ENCODE peak calls at places on chromosomes 11 and 22, in nine cellular contexts. T is heart right ventricle, H is IMR-90, Y is ovary, V is ascending aorta, W is colonic mucosa, D is stomach, C is HCT116, O is thyroid gland. L is an unnamed sample.

GRCh38 chr11:27977031-27977430 is 130.9 kb downstream of the KIF18A start:
- DNase-seq in Y (no peak), V (no peak), O (no peak), H (peak; percentile 17), C (peak; percentile 45), D (no peak), W (no peak), T (no peak), L (no peak)

GRCh38 chr11:73982595-73982989 is at the start of gene UCP2:
- DNase-seq in T (peak; percentile 89), D (peak; percentile 91), H (peak; percentile 73), V (peak; percentile 91), W (no peak), Y (peak; percentile 71), O (peak; percentile 92), C (no peak), L (peak; percentile 26)

GRCh38 chr22:38738475-38739070 is 17.2 kb downstream of the SUN2 start:
- DNase-seq in C (no peak), O (no peak), D (no peak), T (no peak), W (no peak), V (no peak), H (no peak), Y (no peak), L (no peak)

GRCh38 chr11:115676768-115677167 is 172.6 kb upstream of the CADM1 start:
- DNase-seq in V (no peak), W (no peak), O (no peak), H (peak; percentile 81), D (no peak), T (no peak), C (no peak), Y (no peak), L (peak; percentile 56)

GRCh38 chr11:133382217-133382746 is 150.0 kb downstream of the OPCML start:
- DNase-seq in W (no peak), H (no peak), T (no peak), D (no peak), O (no peak), C (no peak), Y (no peak), V (no peak), L (no peak)

GRCh38 chr11:23991140-23991539 is 505.7 kb upstream of the LUZP2 start:
- DNase-seq in C (no peak), V (no peak), T (no peak), O (no peak), H (peak; percentile 90), D (no peak), Y (no peak), W (no peak), L (peak; percentile 73)

GRCh38 chr11:123173040-123173855 is 21.8 kb downstream of the CLMP start:
- DNase-seq in O (no peak), H (peak; percentile 100), W (no peak), T (no peak), C (no peak), V (no peak), D (no peak), Y (no peak), L (peak; percentile 97)

GRCh38 chr11:67449116-67449844 is 3.2 kb downstream of the GPR152 start:
- DNase-seq in C (no peak), O (no peak), Y (no peak), V (no peak), W (no peak), D (no peak), H (no peak), T (no peak), L (no peak)

GRCh38 chr11:99979052-99979451 is 708.0 kb upstream of the ARHGAP42 start:
- DNase-seq in O (no peak), H (no peak), Y (no peak), T (no peak), D (no peak), W (no peak), C (no peak), V (no peak), L (no peak)

GRCh38 chr11:43998308-43998707 is 49.5 kb upstream of the ACCSL start:
- DNase-seq in Y (no peak), O (no peak), T (no peak), V (no peak), H (no peak), D (no peak), C (no peak), W (no peak), L (no peak)

GRCh38 chr11:94568717-94569116 is 1.5 kb downstream of the PIWIL4 start:
- DNase-seq in D (no peak), T (no peak), C (no peak), W (no peak), Y (no peak), O (no peak), V (no peak), H (no peak), L (no peak)

GRCh38 chr11:121892131-121892681 is 223.8 kb downstream of the BLID start:
- DNase-seq in D (no peak), W (no peak), V (no peak), Y (no peak), O (no peak), T (peak; percentile 33), C (no peak), H (peak; percentile 56), L (no peak)

GRCh38 chr22:23910496-23911190 is 16.5 kb downstream of the MIF start:
- DNase-seq in H (no peak), C (no peak), Y (no peak), T (no peak), V (peak; percentile 35), O (no peak), D (no peak), W (no peak), L (no peak)
- H3K27ac ChIP-seq in H (no peak overlapping the region), C (no peak overlapping the region), Y (no peak overlapping the region), T (no peak overlapping the region), V (no peak overlapping the region), O (no peak overlapping the region), D (no peak overlapping the region), W (no peak overlapping the region), L (no peak overlapping the region)

GRCh38 chr11:117874910-117875396 is 1.5 kb downstream of the FXYD6 start:
- DNase-seq in T (no peak), Y (no peak), H (no peak), D (no peak), C (no peak), O (no peak), V (no peak), W (no peak), L (no peak)

GRCh38 chr11:117874253-117874909 is 2.1 kb downstream of the FXYD6 start:
- DNase-seq in O (no peak), H (no peak), D (no peak), V (no peak), W (no peak), Y (no peak), T (no peak), C (no peak), L (no peak)

GRCh38 chr11:117876049-117876340 is 463 bp downstream of the FXYD6 start:
- DNase-seq in H (no peak), D (no peak), V (no peak), Y (no peak), C (no peak), W (no peak), O (no peak), T (no peak), L (no peak)

GRCh38 chr11:117876341-117877119 is at the start of gene FXYD6:
- DNase-seq in H (no peak), T (peak; percentile 73), C (no peak), W (peak; percentile 52), D (no peak), V (no peak), O (peak; percentile 43), Y (peak; percentile 86), L (no peak)

GRCh38 chr11:117875397-117876048 is 935 bp downstream of the FXYD6 start:
- DNase-seq in C (no peak), W (no peak), T (no peak), O (no peak), V (no peak), H (no peak), D (no peak), Y (no peak), L (no peak)
- H3K4me3 ChIP-seq in C (no peak overlapping the region), W (peak overlapping the region; percentile 39), T (peak overlapping the region; percentile 85), O (no peak overlapping the region), V (peak overlapping the region; percentile 40), H (no peak overlapping the region), D (peak overlapping the region; percentile 58), Y (peak overlapping the region; percentile 78), L (peak overlapping the region; percentile 59)

DNA sequence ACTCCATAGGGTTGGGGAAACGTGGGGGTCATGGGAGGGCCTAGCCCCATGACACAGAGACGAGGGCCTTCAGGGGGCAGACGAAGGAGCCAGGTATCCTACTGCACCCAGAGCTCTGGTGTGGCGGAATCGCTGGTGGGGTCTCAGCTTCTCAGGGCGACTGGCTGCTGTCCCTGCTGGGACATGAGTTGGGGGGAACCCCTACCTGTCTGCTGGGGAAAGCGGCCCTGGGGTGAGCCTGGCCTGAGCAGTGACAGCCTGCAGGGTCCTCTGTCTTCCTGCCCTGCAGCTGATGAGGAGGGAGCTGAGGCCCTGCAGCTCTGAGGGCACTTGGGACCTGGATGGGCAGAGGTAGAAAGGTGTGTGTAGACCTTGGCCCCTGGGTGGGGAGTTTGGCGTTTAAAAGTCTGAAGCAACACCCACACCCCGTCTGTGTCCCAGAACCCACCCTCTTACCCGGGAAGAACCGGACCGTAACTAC is 33.6 kb upstream of the GRAMD4 start:
- DNase-seq in T (no peak), V (no peak), D (no peak), W (peak; percentile 72), H (no peak), C (no peak), Y (no peak), O (no peak), L (no peak)
- TF ChIP-seq CTCF in T (no peak), V (no peak), D (no peak), W (no peak), H (no peak), C (no peak), Y (no peak), O (no peak), L (no peak)

GRCh38 chr22:19482297-19482696 is 2.6 kb downstream of the CDC45 start:
- DNase-seq in C (no peak), D (peak; percentile 5), O (no peak), W (no peak), V (no peak), Y (no peak), H (no peak), T (no peak), L (no peak)

GRCh38 chr22:19479358-19480172 is at the start of gene CDC45:
- DNase-seq in C (peak; percentile 96), W (peak; percentile 96), D (peak; percentile 95), V (peak; percentile 98), Y (peak; percentile 93), T (peak; percentile 93), O (peak; percentile 97), H (peak; percentile 98), L (peak; percentile 96)

GRCh38 chr22:19478466-19479357 is at the start of gene UFD1:
- DNase-seq in O (peak; percentile 85), W (peak; percentile 83), D (peak; percentile 81), Y (peak; percentile 88), T (peak; percentile 86), V (peak; percentile 87), H (peak; percentile 81), C (no peak), L (peak; percentile 72)

GRCh38 chr22:19480789-19481188 is 1.1 kb downstream of the CDC45 start:
- DNase-seq in T (no peak), Y (no peak), O (no peak), D (no peak), W (no peak), C (no peak), H (no peak), V (no peak), L (no peak)

DNA sequence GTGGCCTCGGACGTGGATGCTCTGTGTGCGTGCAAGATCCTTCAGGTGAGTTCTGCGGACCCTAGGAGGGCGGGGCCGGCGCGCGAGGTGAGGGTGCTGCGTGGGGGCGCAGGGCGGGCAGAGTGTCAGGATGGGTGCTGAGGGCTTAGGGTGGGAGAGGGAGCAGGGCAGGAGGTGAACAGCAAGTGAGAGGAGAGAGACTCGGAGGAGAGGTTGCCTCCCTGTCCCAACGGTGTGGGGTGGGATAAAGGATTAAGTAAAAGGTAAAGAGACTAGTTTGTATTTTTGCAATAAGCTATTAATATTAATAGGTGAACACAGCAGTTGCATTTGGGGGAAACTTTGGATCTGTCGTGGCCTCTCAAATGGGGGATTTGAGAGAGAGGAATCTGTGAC is 451 bp downstream of the CDC45 start:
- DNase-seq in H (no peak), Y (no peak), T (no peak), D (no peak), O (no peak), V (no peak), C (no peak), W (no peak), L (no peak)
- H3K27ac ChIP-seq in H (no peak overlapping the region), Y (no peak overlapping the region), T (no peak overlapping the region), D (no peak overlapping the region), O (no peak overlapping the region), V (no peak overlapping the region), C (peak overlapping the region; percentile 53), W (no peak overlapping the region), L (no peak overlapping the region)

L was measured in AG04450.